ENCODE peak calls at places on chromosomes 7 and 10, in ten cellular contexts. One of them, this sample, is unnamed.

GRCh38 chr7:101618207-101618839 is 10.8 kb downstream of the MYL10 start:
- DNase-seq in GM12865: no peak
- DNase-seq in cardiac muscle cell: no peak
- DNase-seq in keratinocyte: no peak
- DNase-seq in hepatocyte: peak
- DNase-seq in lower lobe of right lung: peak
- DNase-seq in AG09309: peak
- DNase-seq in astrocyte of the spinal cord: no peak
- DNase-seq in CD8-positive, alpha-beta T cell: no peak
- DNase-seq in astrocyte of the cerebellum: no peak
- DNase-seq in this sample: peak

GRCh38 chr10:81978238-81978637 is 103.2 kb downstream of the NRG3 start:
- DNase-seq in GM12865: peak
- DNase-seq in lower lobe of right lung: no peak
- DNase-seq in cardiac muscle cell: peak
- DNase-seq in astrocyte of the cerebellum: peak
- DNase-seq in astrocyte of the spinal cord: peak
- DNase-seq in keratinocyte: no peak
- DNase-seq in CD8-positive, alpha-beta T cell: no peak
- DNase-seq in hepatocyte: peak
- DNase-seq in AG09309: no peak
- DNase-seq in this sample: no peak

GRCh38 chr7:128031901-128032604 is 816 bp upstream of the LRRC4 start:
- DNase-seq in AG09309: peak
- DNase-seq in astrocyte of the cerebellum: peak
- DNase-seq in GM12865: peak
- DNase-seq in hepatocyte: peak
- DNase-seq in keratinocyte: peak
- DNase-seq in lower lobe of right lung: peak
- DNase-seq in cardiac muscle cell: peak
- DNase-seq in astrocyte of the spinal cord: peak
- DNase-seq in CD8-positive, alpha-beta T cell: peak
- DNase-seq in this sample: peak

GRCh38 chr7:145978769-145979168 is 137.8 kb upstream of the CNTNAP2 start:
- DNase-seq in keratinocyte: no peak
- DNase-seq in astrocyte of the spinal cord: no peak
- DNase-seq in GM12865: no peak
- DNase-seq in hepatocyte: peak
- DNase-seq in lower lobe of right lung: no peak
- DNase-seq in astrocyte of the cerebellum: no peak
- DNase-seq in AG09309: no peak
- DNase-seq in CD8-positive, alpha-beta T cell: no peak
- DNase-seq in cardiac muscle cell: no peak
- DNase-seq in this sample: no peak

GRCh38 chr7:81079736-81080135 is 160.9 kb upstream of the SEMA3C start:
- DNase-seq in cardiac muscle cell: no peak
- DNase-seq in astrocyte of the cerebellum: no peak
- DNase-seq in AG09309: no peak
- DNase-seq in lower lobe of right lung: no peak
- DNase-seq in astrocyte of the spinal cord: peak
- DNase-seq in CD8-positive, alpha-beta T cell: no peak
- DNase-seq in GM12865: no peak
- DNase-seq in keratinocyte: no peak
- DNase-seq in hepatocyte: no peak
- DNase-seq in this sample: peak

GRCh38 chr7:35647171-35647574 is 47.8 kb downstream of the HERPUD2 start:
- DNase-seq in keratinocyte: no peak
- DNase-seq in lower lobe of right lung: no peak
- DNase-seq in AG09309: no peak
- DNase-seq in CD8-positive, alpha-beta T cell: no peak
- DNase-seq in cardiac muscle cell: peak
- DNase-seq in astrocyte of the cerebellum: no peak
- DNase-seq in hepatocyte: peak
- DNase-seq in GM12865: peak
- DNase-seq in astrocyte of the spinal cord: no peak
- DNase-seq in this sample: no peak

GRCh38 chr7:120097020-120097419 is 176.0 kb upstream of the KCND2 start:
- DNase-seq in astrocyte of the cerebellum: no peak
- DNase-seq in hepatocyte: no peak
- DNase-seq in cardiac muscle cell: peak
- DNase-seq in CD8-positive, alpha-beta T cell: no peak
- DNase-seq in lower lobe of right lung: no peak
- DNase-seq in GM12865: no peak
- DNase-seq in astrocyte of the spinal cord: no peak
- DNase-seq in AG09309: no peak
- DNase-seq in keratinocyte: no peak
- DNase-seq in this sample: no peak

GRCh38 chr7:24336461-24336860 is 52.5 kb downstream of the NPY start:
- DNase-seq in lower lobe of right lung: no peak
- DNase-seq in hepatocyte: peak
- DNase-seq in astrocyte of the spinal cord: no peak
- DNase-seq in cardiac muscle cell: no peak
- DNase-seq in astrocyte of the cerebellum: no peak
- DNase-seq in AG09309: no peak
- DNase-seq in keratinocyte: no peak
- DNase-seq in GM12865: peak
- DNase-seq in CD8-positive, alpha-beta T cell: no peak
- DNase-seq in this sample: no peak

GRCh38 chr7:126700807-126701604 is 551.7 kb downstream of the GRM8 start:
- DNase-seq in lower lobe of right lung: peak
- DNase-seq in cardiac muscle cell: peak
- DNase-seq in AG09309: peak
- DNase-seq in astrocyte of the spinal cord: peak
- DNase-seq in hepatocyte: peak
- DNase-seq in CD8-positive, alpha-beta T cell: peak
- DNase-seq in keratinocyte: peak
- DNase-seq in astrocyte of the cerebellum: peak
- DNase-seq in GM12865: peak
- DNase-seq in this sample: peak

GRCh38 chr7:106049139-106049725 is 62.9 kb downstream of the SYPL1 start:
- DNase-seq in lower lobe of right lung: no peak
- DNase-seq in cardiac muscle cell: no peak
- DNase-seq in astrocyte of the cerebellum: no peak
- DNase-seq in GM12865: no peak
- DNase-seq in hepatocyte: no peak
- DNase-seq in AG09309: no peak
- DNase-seq in keratinocyte: no peak
- DNase-seq in CD8-positive, alpha-beta T cell: no peak
- DNase-seq in astrocyte of the spinal cord: no peak
- DNase-seq in this sample: no peak

GRCh38 chr7:5711419-5711818 is 70.0 kb downstream of the RNF216 start:
- DNase-seq in GM12865: no peak
- DNase-seq in astrocyte of the cerebellum: no peak
- DNase-seq in hepatocyte: no peak
- DNase-seq in astrocyte of the spinal cord: no peak
- DNase-seq in cardiac muscle cell: no peak
- DNase-seq in AG09309: no peak
- DNase-seq in CD8-positive, alpha-beta T cell: no peak
- DNase-seq in lower lobe of right lung: no peak
- DNase-seq in keratinocyte: no peak
- DNase-seq in this sample: no peak

GRCh38 chr7:47328392-47329319 is 253.3 kb downstream of the TNS3 start:
- DNase-seq in AG09309: no peak
- DNase-seq in lower lobe of right lung: no peak
- DNase-seq in hepatocyte: no peak
- DNase-seq in astrocyte of the cerebellum: no peak
- DNase-seq in keratinocyte: no peak
- DNase-seq in CD8-positive, alpha-beta T cell: no peak
- DNase-seq in astrocyte of the spinal cord: no peak
- DNase-seq in GM12865: no peak
- DNase-seq in cardiac muscle cell: no peak
- DNase-seq in this sample: no peak
- H3K4me3 ChIP-seq in AG09309: no peak
- H3K4me3 ChIP-seq in lower lobe of right lung: peak
- H3K4me3 ChIP-seq in hepatocyte: no peak
- H3K4me3 ChIP-seq in astrocyte of the cerebellum: no peak
- H3K4me3 ChIP-seq in keratinocyte: no peak
- H3K4me3 ChIP-seq in CD8-positive, alpha-beta T cell: no peak
- H3K4me3 ChIP-seq in astrocyte of the spinal cord: peak
- H3K4me3 ChIP-seq in GM12865: no peak
- H3K4me3 ChIP-seq in cardiac muscle cell: peak
- H3K4me3 ChIP-seq in this sample: peak

GRCh38 chr10:102064868-102065560 is at the start of gene HPS6:
- DNase-seq in keratinocyte: peak
- DNase-seq in astrocyte of the cerebellum: peak
- DNase-seq in cardiac muscle cell: peak
- DNase-seq in CD8-positive, alpha-beta T cell: peak
- DNase-seq in AG09309: peak
- DNase-seq in lower lobe of right lung: peak
- DNase-seq in hepatocyte: peak
- DNase-seq in astrocyte of the spinal cord: peak
- DNase-seq in GM12865: peak
- DNase-seq in this sample: peak
- TF ChIP-seq CTCF in keratinocyte: peak
- TF ChIP-seq CTCF in astrocyte of the cerebellum: no peak
- TF ChIP-seq CTCF in cardiac muscle cell: peak
- TF ChIP-seq CTCF in CD8-positive, alpha-beta T cell: no peak
- TF ChIP-seq CTCF in AG09309: no peak
- TF ChIP-seq CTCF in lower lobe of right lung: peak
- TF ChIP-seq CTCF in hepatocyte: peak
- TF ChIP-seq CTCF in astrocyte of the spinal cord: no peak
- TF ChIP-seq CTCF in GM12865: no peak
- TF ChIP-seq CTCF in this sample: peak

GRCh38 chr10:117543245-117543998 is 876 bp downstream of the EMX2 start:
- DNase-seq in astrocyte of the cerebellum: no peak
- DNase-seq in hepatocyte: peak
- DNase-seq in GM12865: no peak
- DNase-seq in astrocyte of the spinal cord: no peak
- DNase-seq in AG09309: no peak
- DNase-seq in keratinocyte: no peak
- DNase-seq in CD8-positive, alpha-beta T cell: no peak
- DNase-seq in cardiac muscle cell: peak
- DNase-seq in lower lobe of right lung: no peak
- DNase-seq in this sample: peak

GRCh38 chr10:117541405-117541908 is 1.1 kb upstream of the EMX2 start:
- DNase-seq in AG09309: no peak
- DNase-seq in keratinocyte: peak
- DNase-seq in astrocyte of the spinal cord: no peak
- DNase-seq in cardiac muscle cell: peak
- DNase-seq in GM12865: no peak
- DNase-seq in hepatocyte: no peak
- DNase-seq in lower lobe of right lung: no peak
- DNase-seq in astrocyte of the cerebellum: no peak
- DNase-seq in CD8-positive, alpha-beta T cell: no peak
- DNase-seq in this sample: peak

GRCh38 chr10:117540640-117541404 is 1.7 kb upstream of the EMX2 start:
- DNase-seq in GM12865: no peak
- DNase-seq in cardiac muscle cell: no peak
- DNase-seq in keratinocyte: no peak
- DNase-seq in AG09309: no peak
- DNase-seq in astrocyte of the spinal cord: no peak
- DNase-seq in CD8-positive, alpha-beta T cell: no peak
- DNase-seq in lower lobe of right lung: no peak
- DNase-seq in hepatocyte: no peak
- DNase-seq in astrocyte of the cerebellum: no peak
- DNase-seq in this sample: no peak

GRCh38 chr10:117542706-117543244 is at the start of gene EMX2:
- DNase-seq in AG09309: no peak
- DNase-seq in CD8-positive, alpha-beta T cell: no peak
- DNase-seq in lower lobe of right lung: no peak
- DNase-seq in keratinocyte: no peak
- DNase-seq in astrocyte of the spinal cord: no peak
- DNase-seq in cardiac muscle cell: no peak
- DNase-seq in GM12865: no peak
- DNase-seq in astrocyte of the cerebellum: no peak
- DNase-seq in hepatocyte: no peak
- DNase-seq in this sample: no peak

GRCh38 chr10:117541909-117542705 is 439 bp upstream of the EMX2 start:
- DNase-seq in astrocyte of the cerebellum: peak
- DNase-seq in astrocyte of the spinal cord: peak
- DNase-seq in hepatocyte: peak
- DNase-seq in keratinocyte: peak
- DNase-seq in AG09309: peak
- DNase-seq in lower lobe of right lung: no peak
- DNase-seq in GM12865: no peak
- DNase-seq in cardiac muscle cell: peak
- DNase-seq in CD8-positive, alpha-beta T cell: no peak
- DNase-seq in this sample: peak
- H3K4me3 ChIP-seq in astrocyte of the cerebellum: peak
- H3K4me3 ChIP-seq in astrocyte of the spinal cord: no peak
- H3K4me3 ChIP-seq in hepatocyte: no peak
- H3K4me3 ChIP-seq in keratinocyte: peak
- H3K4me3 ChIP-seq in AG09309: peak
- H3K4me3 ChIP-seq in lower lobe of right lung: no peak
- H3K4me3 ChIP-seq in GM12865: no peak
- H3K4me3 ChIP-seq in cardiac muscle cell: peak
- H3K4me3 ChIP-seq in CD8-positive, alpha-beta T cell: no peak
- H3K4me3 ChIP-seq in this sample: peak

GRCh38 chr7:31058122-31058521 is 6.0 kb downstream of the ADCYAP1R1 start:
- DNase-seq in astrocyte of the spinal cord: no peak
- DNase-seq in AG09309: no peak
- DNase-seq in hepatocyte: no peak
- DNase-seq in lower lobe of right lung: no peak
- DNase-seq in astrocyte of the cerebellum: no peak
- DNase-seq in CD8-positive, alpha-beta T cell: no peak
- DNase-seq in keratinocyte: no peak
- DNase-seq in GM12865: no peak
- DNase-seq in cardiac muscle cell: no peak
- DNase-seq in this sample: peak

GRCh38 chr7:31059551-31059950 is 7.4 kb downstream of the ADCYAP1R1 start:
- DNase-seq in hepatocyte: no peak
- DNase-seq in GM12865: no peak
- DNase-seq in lower lobe of right lung: no peak
- DNase-seq in keratinocyte: no peak
- DNase-seq in AG09309: no peak
- DNase-seq in CD8-positive, alpha-beta T cell: no peak
- DNase-seq in astrocyte of the spinal cord: no peak
- DNase-seq in cardiac muscle cell: no peak
- DNase-seq in astrocyte of the cerebellum: no peak
- DNase-seq in this sample: no peak

GRCh38 chr7:31058688-31059087 is 6.6 kb downstream of the ADCYAP1R1 start:
- DNase-seq in AG09309: no peak
- DNase-seq in astrocyte of the cerebellum: no peak
- DNase-seq in lower lobe of right lung: no peak
- DNase-seq in keratinocyte: no peak
- DNase-seq in cardiac muscle cell: no peak
- DNase-seq in astrocyte of the spinal cord: no peak
- DNase-seq in hepatocyte: no peak
- DNase-seq in CD8-positive, alpha-beta T cell: no peak
- DNase-seq in GM12865: no peak
- DNase-seq in this sample: no peak

GRCh38 chr7:31062746-31063435 is 10.8 kb downstream of the ADCYAP1R1 start:
- DNase-seq in keratinocyte: no peak
- DNase-seq in CD8-positive, alpha-beta T cell: no peak
- DNase-seq in cardiac muscle cell: no peak
- DNase-seq in AG09309: no peak
- DNase-seq in hepatocyte: no peak
- DNase-seq in astrocyte of the spinal cord: no peak
- DNase-seq in GM12865: no peak
- DNase-seq in lower lobe of right lung: no peak
- DNase-seq in astrocyte of the cerebellum: no peak
- DNase-seq in this sample: no peak

DNA sequence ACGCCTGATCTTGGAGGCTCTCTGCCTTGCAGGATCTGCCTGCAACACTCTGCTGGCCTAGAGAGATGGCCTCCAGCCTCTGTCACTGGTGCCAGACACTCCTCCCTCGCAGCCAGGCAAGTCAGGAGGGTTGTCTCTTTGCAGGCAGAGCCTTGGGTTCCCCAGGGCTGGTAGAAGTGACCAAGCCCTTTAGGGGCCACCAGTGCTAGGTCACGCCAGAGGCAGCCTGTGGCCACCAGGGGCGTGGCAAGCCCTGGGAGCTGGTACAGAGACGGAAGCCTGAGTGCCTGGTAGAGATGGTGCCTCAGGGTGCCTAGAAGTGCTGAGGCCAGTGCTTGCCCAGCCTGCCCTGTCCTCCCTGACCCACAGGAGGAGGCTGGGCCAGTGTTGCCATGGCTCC is 9.1 kb downstream of the ADCYAP1R1 start:
- DNase-seq in cardiac muscle cell: no peak
- DNase-seq in CD8-positive, alpha-beta T cell: no peak
- DNase-seq in keratinocyte: no peak
- DNase-seq in astrocyte of the spinal cord: no peak
- DNase-seq in lower lobe of right lung: no peak
- DNase-seq in GM12865: no peak
- DNase-seq in hepatocyte: no peak
- DNase-seq in astrocyte of the cerebellum: no peak
- DNase-seq in AG09309: no peak
- DNase-seq in this sample: no peak
- TF ChIP-seq CTCF in cardiac muscle cell: no peak
- TF ChIP-seq CTCF in CD8-positive, alpha-beta T cell: no peak
- TF ChIP-seq CTCF in keratinocyte: no peak
- TF ChIP-seq CTCF in astrocyte of the spinal cord: no peak
- TF ChIP-seq CTCF in lower lobe of right lung: no peak
- TF ChIP-seq CTCF in GM12865: no peak
- TF ChIP-seq CTCF in hepatocyte: no peak
- TF ChIP-seq CTCF in astrocyte of the cerebellum: no peak
- TF ChIP-seq CTCF in AG09309: no peak
- TF ChIP-seq CTCF in this sample: no peak

This sample was measured in AG10803.